ENCODE peak calls at places on chromosomes 7 and 10, in four cellular contexts. U is ovary, C is heart left ventricle, O is left ventricle myocardium inferior. Z is an unnamed sample.

GRCh38 chr10:76946268-76946667 is 691.3 kb downstream of the KCNMA1 start:
- DNase-seq in U (no peak), C (no peak), O (no peak), Z (no peak)

GRCh38 chr10:101545898-101546297 is 42.2 kb downstream of the POLL start:
- DNase-seq in U (no peak), C (no peak), O (no peak), Z (no peak)

GRCh38 chr7:139629392-139630082 is 106.1 kb downstream of the CLEC2L start:
- DNase-seq in U (no peak), C (no peak), O (no peak), Z (no peak)

GRCh38 chr10:116039604-116040003 is 233.4 kb downstream of the GFRA1 start:
- DNase-seq in U (no peak), C (no peak), O (no peak), Z (no peak)

GRCh38 chr7:45003789-45004188 is 3.8 kb downstream of the CCM2 start:
- DNase-seq in U (no peak), C (no peak), O (no peak), Z (no peak)

GRCh38 chr10:59905066-59905734 is 1.2 kb downstream of the CCDC6 start:
- DNase-seq in U (no peak), C (peak), O (no peak), Z (peak)

GRCh38 chr7:105718511-105718925 is 137.2 kb upstream of the EFCAB10 start:
- DNase-seq in U (no peak), C (no peak), O (peak), Z (peak)

GRCh38 chr10:110446954-110447608 is 50.6 kb upstream of the DUSP5 start:
- DNase-seq in U (no peak), C (no peak), O (no peak), Z (no peak)

GRCh38 chr10:98481418-98481945 is 34.7 kb upstream of the HPS1 start:
- DNase-seq in U (no peak), C (no peak), O (no peak), Z (no peak)
- H3K27ac ChIP-seq in U (no peak), C (no peak), O (no peak), Z (no peak)

DNA sequence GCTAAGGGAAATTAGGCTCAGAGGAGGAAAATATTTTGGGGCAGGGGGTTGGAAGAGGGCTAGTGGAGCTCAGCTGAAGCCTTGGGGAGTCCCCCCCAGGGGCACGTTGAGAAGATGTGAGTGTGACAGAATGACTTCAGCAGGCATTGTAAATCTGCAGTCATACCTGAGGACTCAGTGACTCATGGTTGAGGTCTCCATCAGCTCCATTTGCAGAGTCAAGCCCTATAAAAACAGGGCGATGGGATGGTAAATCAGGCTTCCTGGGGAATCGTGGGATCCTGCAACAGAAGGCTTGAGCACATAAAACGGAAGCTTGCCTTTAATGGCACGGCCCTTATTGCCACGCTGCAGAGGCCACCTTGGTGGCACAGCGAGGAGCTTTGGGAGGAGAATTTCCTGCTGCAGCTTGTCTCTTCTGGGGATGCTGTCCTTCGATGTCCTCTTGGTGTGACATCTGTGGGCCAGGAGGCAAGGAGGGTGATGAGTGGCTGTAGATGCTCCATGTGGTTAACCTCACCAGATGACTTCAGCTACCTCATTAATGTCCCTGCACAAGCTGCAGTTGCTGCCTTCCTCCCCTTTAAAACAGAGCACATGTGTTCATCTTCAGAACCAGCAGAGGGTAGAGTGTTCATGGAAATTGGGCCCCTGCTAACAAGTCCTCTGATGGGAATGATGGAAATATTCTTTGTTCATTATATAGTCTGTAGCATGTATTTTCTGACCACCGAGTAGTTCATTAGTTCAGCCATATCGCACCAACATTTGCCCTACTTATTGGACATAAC is 285.9 kb downstream of the LRMDA start:
- DNase-seq in U (no peak), C (no peak), O (no peak), Z (no peak)
- TF ChIP-seq CTCF in U (no peak), C (no peak), O (no peak), Z (no peak)

DNA sequence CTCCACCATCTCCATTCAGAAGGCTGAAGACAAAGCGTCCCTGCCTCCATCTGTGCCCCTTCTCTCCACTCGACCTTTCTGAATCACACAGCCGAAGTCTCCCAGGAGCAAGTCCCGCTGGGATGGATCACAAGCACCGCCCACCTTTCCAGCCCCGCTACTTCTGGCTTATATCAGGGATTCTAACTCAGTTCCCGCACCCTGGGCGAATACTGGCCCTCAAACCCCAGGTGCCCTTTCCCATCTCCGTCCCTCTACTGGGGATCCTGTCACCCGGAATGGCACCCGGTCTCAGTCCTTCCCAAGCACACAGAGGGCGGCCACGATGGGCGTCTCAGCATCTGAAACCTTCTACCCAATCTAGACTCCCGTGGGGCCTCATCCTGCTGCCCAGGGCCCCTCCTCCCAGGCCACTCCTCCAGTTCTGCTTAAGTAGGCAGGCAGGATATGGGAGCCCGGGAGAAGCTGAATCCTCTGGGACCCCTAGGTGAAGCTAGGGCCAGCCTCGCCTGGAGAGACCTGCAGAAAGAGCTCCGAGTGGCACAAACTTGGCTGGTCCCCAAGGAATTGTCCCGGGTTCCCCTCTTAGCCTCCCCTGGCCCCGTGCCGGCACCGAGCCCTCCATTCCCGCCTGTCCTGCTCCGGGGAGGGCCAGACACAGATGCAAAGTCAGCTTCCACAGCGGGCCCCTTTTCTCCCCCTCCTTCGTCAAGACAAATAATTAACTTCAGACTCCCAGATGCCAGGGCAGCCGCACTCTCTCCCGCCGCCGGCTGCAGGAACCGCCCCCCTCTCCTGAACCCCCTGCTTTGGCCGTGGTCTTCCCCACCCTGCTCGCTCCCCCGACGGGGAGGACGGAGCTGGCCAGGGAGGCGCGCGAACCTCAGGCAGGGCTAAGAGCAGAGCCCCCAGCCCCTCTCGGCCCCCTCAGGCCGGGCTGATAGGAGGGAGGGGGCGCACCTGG is 622 bp downstream of the KCP start:
- DNase-seq in U (no peak), C (no peak), O (no peak), Z (peak)
- H3K27ac ChIP-seq in U (no peak), C (no peak), O (no peak), Z (no peak)

GRCh38 chr7:38909870-38910269 is 879 bp upstream of the VPS41 start:
- DNase-seq in U (no peak), C (no peak), O (no peak), Z (no peak)
- TF ChIP-seq CTCF in U (no peak), C (no peak), O (no peak), Z (no peak)

DNA sequence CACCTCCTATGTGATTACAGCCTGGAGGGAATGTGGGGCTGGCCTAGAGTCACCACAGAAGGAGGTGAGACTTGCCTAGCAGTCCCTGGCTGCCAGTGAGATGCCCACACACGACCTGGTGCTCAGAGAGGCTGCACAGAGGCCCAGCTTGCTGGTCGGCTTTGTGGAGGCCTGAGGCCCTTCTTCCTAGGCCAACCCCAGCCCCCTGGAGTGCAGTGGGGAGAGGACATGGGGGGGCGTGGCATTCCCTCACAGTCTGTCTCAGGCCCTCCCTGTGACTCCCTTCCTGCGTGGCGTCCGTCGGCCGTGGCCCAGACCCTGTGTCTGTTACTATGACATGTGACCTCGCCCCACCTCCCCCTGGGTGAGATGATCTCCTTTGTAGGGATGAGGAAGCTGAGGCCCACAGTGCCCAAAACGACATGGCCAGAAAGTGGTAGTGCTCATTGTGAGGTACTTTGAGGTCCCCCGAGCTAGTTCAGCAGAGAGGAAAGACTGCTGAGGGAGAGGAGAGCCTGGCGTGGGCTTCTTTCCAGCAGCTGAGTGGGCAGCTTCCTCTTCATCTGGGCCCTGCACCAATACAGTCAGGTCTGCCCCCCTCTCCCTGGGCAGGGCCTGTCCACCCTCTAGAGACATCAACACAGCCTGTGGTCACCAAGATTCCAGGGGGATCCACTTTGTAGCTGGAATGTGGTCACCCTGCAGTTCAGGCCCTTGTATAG is 29.7 kb downstream of the UNC5B start:
- DNase-seq in U (no peak), C (peak), O (peak), Z (no peak)
- H3K27ac ChIP-seq in U (no peak), C (peak), O (peak), Z (no peak)